ENCODE peak calls at places on chromosomes 6 and 20, in five cellular contexts. Q, J, D, Z and U are unnamed samples.

GRCh38 chr6:56746767-56747504 is 104.2 kb upstream of the DST start:
- DNase-seq in Z (no peak), Q (no peak), D (no peak), J (no peak), U (no peak)

GRCh38 chr20:12358655-12359009 is 440.9 kb downstream of the BTBD3 start:
- DNase-seq in Z (no peak), D (no peak), Q (no peak), J (no peak), U (no peak)

GRCh38 chr6:83071023-83071422 is 3.6 kb downstream of the DOP1A start:
- DNase-seq in Q (no peak), D (no peak), Z (no peak), J (no peak), U (peak; percentile 21)

GRCh38 chr20:15767636-15768369 is 805.4 kb downstream of the KIF16B start:
- DNase-seq in D (no peak), J (no peak), Z (no peak), Q (no peak), U (no peak)

GRCh38 chr6:186221-186965 is 105.9 kb upstream of the DUSP22 start:
- DNase-seq in Z (no peak), D (no peak), Q (no peak), J (no peak), U (no peak)

GRCh38 chr6:6712258-6712978 is 123.9 kb downstream of the LY86 start:
- DNase-seq in D (no peak), J (no peak), Q (no peak), Z (no peak), U (peak; percentile 96)

GRCh38 chr6:127737009-127737486 is 160.1 kb downstream of the C6orf58 start:
- DNase-seq in Z (peak; percentile 65), Q (peak; percentile 41), J (peak; percentile 19), D (peak; percentile 42), U (peak; percentile 74)

GRCh38 chr6:161003336-161003735 is 11.8 kb downstream of the MAP3K4 start:
- DNase-seq in D (no peak), J (no peak), Q (no peak), Z (no peak), U (no peak)

GRCh38 chr6:119720160-119720559 is 370.6 kb upstream of the MAN1A1 start:
- DNase-seq in Z (no peak), Q (no peak), J (no peak), D (no peak), U (peak; percentile 35)

GRCh38 chr6:11865926-11866325 is 87.3 kb upstream of the ADTRP start:
- DNase-seq in J (no peak), D (no peak), Z (no peak), Q (no peak), U (peak; percentile 57)

GRCh38 chr6:68757821-68758220 is 122.7 kb downstream of the ADGRB3 start:
- DNase-seq in Z (no peak), Q (no peak), J (no peak), D (no peak), U (no peak)

GRCh38 chr20:58576590-58576944 is 61.4 kb upstream of the APCDD1L start:
- DNase-seq in D (no peak), J (no peak), Q (no peak), Z (peak; percentile 37), U (no peak)

GRCh38 chr6:26175428-26176181 is 88.4 kb downstream of the HFE start:
- DNase-seq in Z (peak; percentile 68), D (peak; percentile 53), J (no peak), Q (peak; percentile 48), U (peak; percentile 80)

GRCh38 chr6:71908162-71908765 is 21.9 kb downstream of the RIMS1 start:
- DNase-seq in Q (no peak), D (no peak), J (no peak), Z (no peak), U (no peak)

GRCh38 chr6:117555882-117556498 is 46.3 kb downstream of the GOPC start:
- DNase-seq in Q (peak; percentile 41), D (peak; percentile 49), Z (peak; percentile 83), J (peak; percentile 31), U (peak; percentile 47)

GRCh38 chr6:109759098-109759855 is 68.2 kb downstream of the FIG4 start:
- DNase-seq in Z (no peak), Q (no peak), D (no peak), J (no peak), U (no peak)

GRCh38 chr6:43942011-43942442 is 172.0 kb downstream of the VEGFA start:
- DNase-seq in Z (no peak), D (no peak), J (no peak), Q (no peak), U (no peak)